ENCODE peak calls at places on chromosomes 3 and 15, in five cellular contexts. B, D, P, N and L are unnamed samples.

GRCh38 chr3:69212411-69213160 is 90.2 kb upstream of the LMOD3 start:
- DNase-seq in N (no peak), B (peak), P (peak), D (no peak), L (no peak)

GRCh38 chr15:63374686-63375520 is 6.7 kb downstream of the CA12 start:
- DNase-seq in D (no peak), P (no peak), B (no peak), N (no peak), L (no peak)

GRCh38 chr3:124916837-124917409 is 17.6 kb downstream of the MUC13 start:
- DNase-seq in D (no peak), B (no peak), P (no peak), N (no peak), L (no peak)

GRCh38 chr3:134718736-134719135 is 67.9 kb upstream of the KY start:
- DNase-seq in B (no peak), D (no peak), P (no peak), N (no peak), L (no peak)

GRCh38 chr15:90086868-90087268 is 15.4 kb downstream of the IDH2 start:
- DNase-seq in N (peak), P (no peak), D (no peak), B (no peak), L (no peak)

GRCh38 chr3:48564022-48564421 is 441 bp upstream of the UCN2 start:
- DNase-seq in N (no peak), B (no peak), P (no peak), D (no peak), L (no peak)

GRCh38 chr3:130516645-130517512 is at the start of gene COL6A6:
- DNase-seq in N (peak), P (no peak), D (no peak), B (no peak), L (no peak)

GRCh38 chr3:191085091-191085490 is 114.0 kb upstream of the OSTN start:
- DNase-seq in N (no peak), D (no peak), P (no peak), B (no peak), L (no peak)

GRCh38 chr15:88918738-88919137 is 5.6 kb upstream of the MFGE8 start:
- DNase-seq in N (no peak), D (no peak), P (peak), B (no peak), L (peak)

GRCh38 chr3:39631136-39631535 is 163.7 kb downstream of the MOBP start:
- DNase-seq in B (no peak), D (no peak), P (no peak), N (peak), L (no peak)

GRCh38 chr3:110806924-110807323 is 264.7 kb upstream of the NECTIN3 start:
- DNase-seq in B (no peak), N (no peak), D (no peak), P (no peak), L (no peak)

GRCh38 chr3:5294360-5294759 is 106.9 kb downstream of the EDEM1 start:
- DNase-seq in P (no peak), B (no peak), N (no peak), D (no peak), L (no peak)

GRCh38 chr15:78174398-78174797 is 25.2 kb downstream of the IDH3A start:
- DNase-seq in D (no peak), N (no peak), P (no peak), B (peak), L (peak)

GRCh38 chr3:55579499-55579898 is 92.4 kb upstream of the WNT5A start:
- DNase-seq in B (no peak), P (no peak), D (no peak), N (no peak), L (no peak)

GRCh38 chr3:84439476-84439875 is 519.3 kb upstream of the CADM2 start:
- DNase-seq in B (no peak), N (no peak), D (no peak), P (no peak), L (no peak)

GRCh38 chr3:541328-541727 is 344.8 kb downstream of the CHL1 start:
- DNase-seq in B (no peak), D (no peak), N (peak), P (no peak), L (no peak)

GRCh38 chr15:77544162-77544561 is 88.5 kb downstream of the LINGO1 start:
- DNase-seq in B (no peak), N (no peak), P (no peak), D (no peak), L (no peak)

GRCh38 chr3:3927198-3927597 is 128.0 kb downstream of the LRRN1 start:
- DNase-seq in P (no peak), B (no peak), N (no peak), D (no peak), L (no peak)

GRCh38 chr3:17352620-17353019 is 389.8 kb downstream of the TBC1D5 start:
- DNase-seq in N (no peak), D (no peak), B (no peak), P (no peak), L (no peak)

GRCh38 chr3:31421280-31422048 is 111.3 kb upstream of the STT3B start:
- DNase-seq in N (no peak), D (no peak), B (peak), P (no peak), L (no peak)

GRCh38 chr3:178483704-178484103 is 52.5 kb upstream of the KCNMB2 start:
- DNase-seq in D (no peak), B (no peak), P (no peak), N (no peak), L (no peak)

GRCh38 chr3:102265720-102266119 is 169.1 kb upstream of the ZPLD1 start:
- DNase-seq in P (no peak), N (no peak), D (no peak), B (no peak), L (no peak)

GRCh38 chr15:97745481-97746071 is 214.9 kb upstream of the ARRDC4 start:
- DNase-seq in N (peak), P (no peak), B (no peak), D (peak), L (no peak)

GRCh38 chr3:128424508-128425069 is 42.1 kb downstream of the DNAJB8 start:
- DNase-seq in N (no peak), D (no peak), B (no peak), P (no peak), L (no peak)

GRCh38 chr3:189056612-189057352 is 115.0 kb upstream of the TPRG1 start:
- DNase-seq in B (no peak), P (no peak), N (no peak), D (no peak), L (no peak)

GRCh38 chr15:77507151-77507847 is 86.6 kb downstream of the HMG20A start:
- DNase-seq in N (no peak), D (peak), P (no peak), B (no peak), L (no peak)

GRCh38 chr15:38129531-38130199 is 123.0 kb upstream of the SPRED1 start:
- DNase-seq in D (peak), N (no peak), B (peak), P (no peak), L (no peak)

GRCh38 chr3:174973465-174973864 is 114.3 kb downstream of the NAALADL2 start:
- DNase-seq in B (no peak), D (no peak), P (no peak), N (no peak), L (no peak)

GRCh38 chr3:121592856-121593702 is at the start of gene FBXO40:
- DNase-seq in P (no peak), N (peak), D (peak), B (no peak), L (peak)

GRCh38 chr3:38575279-38575843 is 74.1 kb downstream of the SCN5A start:
- DNase-seq in D (peak), N (no peak), P (no peak), B (no peak), L (no peak)

GRCh38 chr15:90465140-90465929 is 64.4 kb upstream of the CRTC3 start:
- DNase-seq in P (no peak), B (no peak), D (no peak), N (no peak), L (no peak)

GRCh38 chr3:131582438-131582837 is 79.7 kb upstream of the MRPL3 start:
- DNase-seq in D (no peak), N (no peak), B (no peak), P (no peak), L (no peak)

GRCh38 chr3:5181479-5182141 is 5.9 kb upstream of the EDEM1 start:
- DNase-seq in N (no peak), B (peak), D (no peak), P (no peak), L (no peak)

GRCh38 chr15:33309602-33310276 is 1.0 kb upstream of the RYR3 start:
- DNase-seq in P (no peak), B (no peak), N (peak), D (no peak), L (no peak)
- H3K4me3 ChIP-seq in P (no peak), B (no peak), N (peak), D (no peak), L (no peak)

GRCh38 chr3:132721479-132722164 is 587 bp downstream of the NPHP3 start:
- DNase-seq in B (peak), N (peak), P (no peak), D (peak), L (peak)
- TF ChIP-seq CTCF in B (no peak), N (peak), P (no peak), D (peak), L (peak)

DNA sequence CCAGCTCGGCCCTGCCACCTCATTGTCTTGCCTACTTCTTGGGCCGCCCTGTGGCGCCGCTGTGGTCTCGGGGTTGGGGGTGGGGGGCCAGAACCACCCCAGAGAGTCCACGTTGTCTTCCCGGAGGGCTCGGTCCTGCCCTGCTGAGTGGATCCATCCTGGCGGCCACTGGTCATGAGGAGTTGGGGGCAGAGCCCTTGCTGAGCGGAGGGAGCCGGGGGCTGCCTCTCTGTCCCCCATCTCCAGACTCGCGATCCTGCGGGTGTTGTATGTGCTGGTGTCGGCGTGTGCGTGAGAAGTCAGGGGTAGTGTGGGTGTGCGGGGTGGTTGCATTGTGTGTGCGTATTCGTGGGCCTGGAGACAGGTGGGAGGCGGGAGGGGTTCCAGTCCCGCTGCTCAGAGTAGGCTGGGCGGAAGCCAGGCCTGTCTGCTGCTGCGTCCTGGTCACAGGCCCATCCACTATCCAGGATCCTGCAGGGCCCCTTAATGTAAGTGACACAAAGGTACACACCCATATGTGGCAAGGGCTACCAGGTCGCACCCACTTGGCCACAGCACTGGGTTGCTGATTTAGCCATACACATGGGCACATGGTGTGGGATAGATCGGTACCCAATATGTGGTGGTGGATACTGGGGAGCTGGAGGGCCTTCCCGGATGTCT is 30.7 kb downstream of the NBEAL2 start:
- DNase-seq in B (no peak), N (no peak), P (no peak), D (no peak), L (no peak)
- H3K4me3 ChIP-seq in B (no peak), N (peak), P (no peak), D (no peak), L (peak)

DNA sequence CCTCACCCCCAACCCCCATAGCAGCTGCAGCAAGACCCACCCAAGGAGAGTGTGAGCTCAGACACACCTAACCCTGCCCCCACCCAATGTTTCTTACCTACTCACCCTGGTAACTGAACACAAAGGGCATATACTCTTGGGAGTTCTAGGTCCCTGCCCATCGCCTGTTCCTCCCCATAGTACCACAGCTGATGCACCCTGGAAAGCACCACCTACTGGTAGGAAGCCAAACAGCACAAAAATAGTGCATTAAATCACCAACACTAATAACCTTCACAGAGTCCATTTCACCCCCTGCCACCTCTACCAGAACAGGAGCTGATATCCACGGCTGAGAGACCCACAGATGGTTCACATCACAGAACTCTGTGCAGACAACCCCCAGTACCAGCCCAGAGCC is 245.2 kb downstream of the EFHB start:
- DNase-seq in B (no peak), P (no peak), N (peak), D (no peak), L (no peak)
- TF ChIP-seq CTCF in B (peak), P (no peak), N (peak), D (no peak), L (no peak)

DNA sequence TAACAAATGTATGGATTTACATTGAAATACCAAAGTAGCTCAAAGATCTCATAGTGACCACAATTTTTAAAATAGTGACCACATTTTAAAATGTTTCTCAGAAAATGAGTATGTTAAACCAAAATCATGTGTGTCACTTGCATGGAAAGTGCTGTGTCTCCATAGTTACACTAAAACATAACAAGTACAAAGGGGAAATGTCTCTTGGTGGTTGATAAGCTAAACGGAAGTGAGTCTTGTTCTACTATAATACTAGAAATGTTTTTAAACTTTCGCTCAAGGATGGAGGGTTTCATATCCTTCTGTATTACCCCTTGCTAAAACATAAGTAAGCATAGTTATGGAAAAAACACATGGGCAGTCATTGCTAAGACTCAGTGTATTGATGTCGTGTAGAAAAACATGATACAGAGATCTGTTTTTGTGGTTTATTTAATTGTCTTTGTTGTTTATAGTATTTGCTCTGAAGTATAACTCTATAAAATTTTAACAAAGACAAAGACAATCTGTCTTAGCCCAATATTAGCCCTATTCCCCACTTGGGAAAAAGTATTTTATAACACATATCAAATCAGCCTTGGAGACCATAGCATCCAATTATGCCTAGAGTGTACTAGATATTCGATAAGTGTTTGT is 27.0 kb upstream of the DENND4A start:
- DNase-seq in P (no peak), D (no peak), B (peak), N (no peak), L (no peak)
- H3K4me3 ChIP-seq in P (no peak), D (no peak), B (no peak), N (no peak), L (no peak)

GRCh38 chr3:62667714-62668113 is 207.5 kb downstream of the CADPS start:
- DNase-seq in N (peak), B (peak), D (no peak), P (no peak), L (no peak)
- TF ChIP-seq CTCF in N (peak), B (peak), D (no peak), P (no peak), L (no peak)

GRCh38 chr3:52891615-52892081 is 5.7 kb downstream of the STIMATE start:
- DNase-seq in N (no peak), B (peak), D (no peak), P (no peak), L (no peak)

GRCh38 chr3:52892625-52893311 is 4.6 kb downstream of the STIMATE start:
- DNase-seq in N (no peak), D (no peak), P (no peak), B (peak), L (no peak)

GRCh38 chr3:52891164-52891563 is 6.2 kb downstream of the STIMATE start:
- DNase-seq in N (no peak), B (peak), P (no peak), D (no peak), L (no peak)

GRCh38 chr3:52893723-52894122 is 3.6 kb downstream of the STIMATE start:
- DNase-seq in N (no peak), D (peak), B (no peak), P (no peak), L (peak)

GRCh38 chr3:52892290-52892624 is 5.1 kb downstream of the STIMATE start:
- DNase-seq in B (no peak), D (no peak), P (no peak), N (peak), L (peak)
- H3K4me3 ChIP-seq in B (no peak), D (no peak), P (peak), N (no peak), L (peak)